ENCODE peak calls at places on chromosomes 6 and 20, in nine cellular contexts. One of them, this sample, is unnamed.

GRCh38 chr20:61556116-61556515 is 304.1 kb downstream of the CDH4 start:
- DNase-seq in MV-4-11: no peak
- DNase-seq in Calu3: no peak
- DNase-seq in A172: peak
- DNase-seq in GM13977: no peak
- DNase-seq in fibroblast of pulmonary artery: peak
- DNase-seq in GM13976: no peak
- DNase-seq in stimulated activated CD8-positive, alpha-beta memory T cell treated with anti-CD3 and anti-CD28 coated beads, Interleukin-7, amount 100 ng/mL, for 4 hours: no peak
- DNase-seq in BJ: peak
- DNase-seq in this sample: no peak

GRCh38 chr6:63844287-63844686 is 208.7 kb downstream of the PHF3 start:
- DNase-seq in MV-4-11: no peak
- DNase-seq in Calu3: no peak
- DNase-seq in A172: no peak
- DNase-seq in GM13977: no peak
- DNase-seq in fibroblast of pulmonary artery: peak
- DNase-seq in GM13976: no peak
- DNase-seq in stimulated activated CD8-positive, alpha-beta memory T cell treated with anti-CD3 and anti-CD28 coated beads, Interleukin-7, amount 100 ng/mL, for 4 hours: no peak
- DNase-seq in BJ: no peak
- DNase-seq in this sample: no peak

GRCh38 chr6:111566873-111567517 is 38.7 kb downstream of the TRAF3IP2 start:
- DNase-seq in MV-4-11: no peak
- DNase-seq in Calu3: no peak
- DNase-seq in A172: peak
- DNase-seq in GM13977: no peak
- DNase-seq in fibroblast of pulmonary artery: peak
- DNase-seq in GM13976: no peak
- DNase-seq in stimulated activated CD8-positive, alpha-beta memory T cell treated with anti-CD3 and anti-CD28 coated beads, Interleukin-7, amount 100 ng/mL, for 4 hours: no peak
- DNase-seq in BJ: no peak
- DNase-seq in this sample: no peak

GRCh38 chr20:21202284-21202683 is 76.4 kb downstream of the KIZ start:
- DNase-seq in MV-4-11: no peak
- DNase-seq in Calu3: no peak
- DNase-seq in A172: peak
- DNase-seq in GM13977: no peak
- DNase-seq in fibroblast of pulmonary artery: peak
- DNase-seq in GM13976: no peak
- DNase-seq in stimulated activated CD8-positive, alpha-beta memory T cell treated with anti-CD3 and anti-CD28 coated beads, Interleukin-7, amount 100 ng/mL, for 4 hours: no peak
- DNase-seq in BJ: no peak
- DNase-seq in this sample: no peak

GRCh38 chr6:2959909-2960719 is 11.3 kb downstream of the SERPINB6 start:
- DNase-seq in MV-4-11: no peak
- DNase-seq in Calu3: peak
- DNase-seq in A172: peak
- DNase-seq in GM13977: no peak
- DNase-seq in fibroblast of pulmonary artery: peak
- DNase-seq in GM13976: no peak
- DNase-seq in stimulated activated CD8-positive, alpha-beta memory T cell treated with anti-CD3 and anti-CD28 coated beads, Interleukin-7, amount 100 ng/mL, for 4 hours: no peak
- DNase-seq in BJ: peak
- DNase-seq in this sample: no peak

GRCh38 chr6:141562181-141562800 is 570.4 kb upstream of the GJE1 start:
- DNase-seq in MV-4-11: peak
- DNase-seq in Calu3: peak
- DNase-seq in A172: peak
- DNase-seq in GM13977: peak
- DNase-seq in fibroblast of pulmonary artery: no peak
- DNase-seq in GM13976: no peak
- DNase-seq in stimulated activated CD8-positive, alpha-beta memory T cell treated with anti-CD3 and anti-CD28 coated beads, Interleukin-7, amount 100 ng/mL, for 4 hours: peak
- DNase-seq in BJ: no peak
- DNase-seq in this sample: no peak

GRCh38 chr6:153150400-153150766 is 19.3 kb upstream of the RGS17 start:
- DNase-seq in MV-4-11: no peak
- DNase-seq in Calu3: no peak
- DNase-seq in A172: no peak
- DNase-seq in GM13977: no peak
- DNase-seq in fibroblast of pulmonary artery: no peak
- DNase-seq in GM13976: no peak
- DNase-seq in stimulated activated CD8-positive, alpha-beta memory T cell treated with anti-CD3 and anti-CD28 coated beads, Interleukin-7, amount 100 ng/mL, for 4 hours: no peak
- DNase-seq in BJ: no peak
- DNase-seq in this sample: no peak

GRCh38 chr6:142387997-142388815 is 86.4 kb downstream of the ADGRG6 start:
- DNase-seq in MV-4-11: peak
- DNase-seq in Calu3: no peak
- DNase-seq in A172: peak
- DNase-seq in GM13977: peak
- DNase-seq in fibroblast of pulmonary artery: peak
- DNase-seq in GM13976: no peak
- DNase-seq in stimulated activated CD8-positive, alpha-beta memory T cell treated with anti-CD3 and anti-CD28 coated beads, Interleukin-7, amount 100 ng/mL, for 4 hours: no peak
- DNase-seq in BJ: no peak
- DNase-seq in this sample: peak

GRCh38 chr6:16712931-16713484 is 48.3 kb downstream of the ATXN1 start:
- DNase-seq in MV-4-11: peak
- DNase-seq in Calu3: peak
- DNase-seq in A172: peak
- DNase-seq in GM13977: no peak
- DNase-seq in fibroblast of pulmonary artery: peak
- DNase-seq in GM13976: peak
- DNase-seq in stimulated activated CD8-positive, alpha-beta memory T cell treated with anti-CD3 and anti-CD28 coated beads, Interleukin-7, amount 100 ng/mL, for 4 hours: no peak
- DNase-seq in BJ: peak
- DNase-seq in this sample: peak

GRCh38 chr6:119339941-119340456 is 9.6 kb downstream of the MAN1A1 start:
- DNase-seq in MV-4-11: peak
- DNase-seq in Calu3: no peak
- DNase-seq in A172: no peak
- DNase-seq in GM13977: no peak
- DNase-seq in fibroblast of pulmonary artery: no peak
- DNase-seq in GM13976: no peak
- DNase-seq in stimulated activated CD8-positive, alpha-beta memory T cell treated with anti-CD3 and anti-CD28 coated beads, Interleukin-7, amount 100 ng/mL, for 4 hours: no peak
- DNase-seq in BJ: no peak
- DNase-seq in this sample: no peak

GRCh38 chr6:31042801-31043200 is 32.5 kb downstream of the MUC22 start:
- DNase-seq in MV-4-11: peak
- DNase-seq in Calu3: peak
- DNase-seq in A172: no peak
- DNase-seq in GM13977: no peak
- DNase-seq in fibroblast of pulmonary artery: peak
- DNase-seq in GM13976: peak
- DNase-seq in stimulated activated CD8-positive, alpha-beta memory T cell treated with anti-CD3 and anti-CD28 coated beads, Interleukin-7, amount 100 ng/mL, for 4 hours: no peak
- DNase-seq in BJ: no peak
- DNase-seq in this sample: no peak

GRCh38 chr6:167130712-167131684 is 8.1 kb downstream of the CCR6 start:
- DNase-seq in MV-4-11: no peak
- DNase-seq in Calu3: no peak
- DNase-seq in A172: no peak
- DNase-seq in GM13977: peak
- DNase-seq in fibroblast of pulmonary artery: no peak
- DNase-seq in GM13976: peak
- DNase-seq in stimulated activated CD8-positive, alpha-beta memory T cell treated with anti-CD3 and anti-CD28 coated beads, Interleukin-7, amount 100 ng/mL, for 4 hours: no peak
- DNase-seq in BJ: no peak
- DNase-seq in this sample: peak

GRCh38 chr6:16769131-16769985 is 8.1 kb upstream of the ATXN1 start:
- DNase-seq in MV-4-11: peak
- DNase-seq in Calu3: peak
- DNase-seq in A172: peak
- DNase-seq in GM13977: no peak
- DNase-seq in fibroblast of pulmonary artery: peak
- DNase-seq in GM13976: no peak
- DNase-seq in stimulated activated CD8-positive, alpha-beta memory T cell treated with anti-CD3 and anti-CD28 coated beads, Interleukin-7, amount 100 ng/mL, for 4 hours: peak
- DNase-seq in BJ: peak
- DNase-seq in this sample: peak

GRCh38 chr6:40336986-40337780 is 250.0 kb downstream of the LRFN2 start:
- DNase-seq in MV-4-11: no peak
- DNase-seq in Calu3: no peak
- DNase-seq in A172: no peak
- DNase-seq in GM13977: no peak
- DNase-seq in fibroblast of pulmonary artery: no peak
- DNase-seq in GM13976: no peak
- DNase-seq in stimulated activated CD8-positive, alpha-beta memory T cell treated with anti-CD3 and anti-CD28 coated beads, Interleukin-7, amount 100 ng/mL, for 4 hours: no peak
- DNase-seq in BJ: no peak
- DNase-seq in this sample: no peak

GRCh38 chr6:11692451-11693376 is 85.9 kb downstream of the ADTRP start:
- DNase-seq in MV-4-11: peak
- DNase-seq in Calu3: no peak
- DNase-seq in A172: no peak
- DNase-seq in GM13977: no peak
- DNase-seq in fibroblast of pulmonary artery: no peak
- DNase-seq in GM13976: no peak
- DNase-seq in stimulated activated CD8-positive, alpha-beta memory T cell treated with anti-CD3 and anti-CD28 coated beads, Interleukin-7, amount 100 ng/mL, for 4 hours: no peak
- DNase-seq in BJ: no peak
- DNase-seq in this sample: no peak

GRCh38 chr6:100464910-100465700 is at the start of gene SIM1:
- DNase-seq in MV-4-11: peak
- DNase-seq in Calu3: no peak
- DNase-seq in A172: no peak
- DNase-seq in GM13977: peak
- DNase-seq in fibroblast of pulmonary artery: peak
- DNase-seq in GM13976: peak
- DNase-seq in stimulated activated CD8-positive, alpha-beta memory T cell treated with anti-CD3 and anti-CD28 coated beads, Interleukin-7, amount 100 ng/mL, for 4 hours: no peak
- DNase-seq in BJ: peak
- DNase-seq in this sample: peak

GRCh38 chr6:53735896-53736295 is 58.9 kb upstream of the LRRC1 start:
- DNase-seq in MV-4-11: no peak
- DNase-seq in Calu3: no peak
- DNase-seq in A172: no peak
- DNase-seq in GM13977: no peak
- DNase-seq in fibroblast of pulmonary artery: no peak
- DNase-seq in GM13976: no peak
- DNase-seq in stimulated activated CD8-positive, alpha-beta memory T cell treated with anti-CD3 and anti-CD28 coated beads, Interleukin-7, amount 100 ng/mL, for 4 hours: peak
- DNase-seq in BJ: no peak
- DNase-seq in this sample: no peak

GRCh38 chr6:19472168-19472567 is 365.0 kb upstream of the ID4 start:
- DNase-seq in MV-4-11: peak
- DNase-seq in Calu3: peak
- DNase-seq in A172: peak
- DNase-seq in GM13977: no peak
- DNase-seq in fibroblast of pulmonary artery: peak
- DNase-seq in GM13976: no peak
- DNase-seq in stimulated activated CD8-positive, alpha-beta memory T cell treated with anti-CD3 and anti-CD28 coated beads, Interleukin-7, amount 100 ng/mL, for 4 hours: no peak
- DNase-seq in BJ: peak
- DNase-seq in this sample: no peak

GRCh38 chr6:163813979-163814493 is 399.5 kb downstream of the QKI start:
- DNase-seq in MV-4-11: peak
- DNase-seq in Calu3: no peak
- DNase-seq in A172: no peak
- DNase-seq in GM13977: no peak
- DNase-seq in fibroblast of pulmonary artery: no peak
- DNase-seq in GM13976: no peak
- DNase-seq in stimulated activated CD8-positive, alpha-beta memory T cell treated with anti-CD3 and anti-CD28 coated beads, Interleukin-7, amount 100 ng/mL, for 4 hours: no peak
- DNase-seq in BJ: no peak
- DNase-seq in this sample: no peak

GRCh38 chr6:123022980-123023379 is 26.9 kb downstream of the CLVS2 start:
- DNase-seq in MV-4-11: peak
- DNase-seq in Calu3: no peak
- DNase-seq in A172: peak
- DNase-seq in GM13977: no peak
- DNase-seq in fibroblast of pulmonary artery: peak
- DNase-seq in GM13976: no peak
- DNase-seq in stimulated activated CD8-positive, alpha-beta memory T cell treated with anti-CD3 and anti-CD28 coated beads, Interleukin-7, amount 100 ng/mL, for 4 hours: no peak
- DNase-seq in BJ: no peak
- DNase-seq in this sample: no peak

GRCh38 chr6:82143041-82143481 is 104.5 kb downstream of the IBTK start:
- DNase-seq in MV-4-11: no peak
- DNase-seq in Calu3: no peak
- DNase-seq in A172: no peak
- DNase-seq in GM13977: no peak
- DNase-seq in fibroblast of pulmonary artery: no peak
- DNase-seq in GM13976: no peak
- DNase-seq in stimulated activated CD8-positive, alpha-beta memory T cell treated with anti-CD3 and anti-CD28 coated beads, Interleukin-7, amount 100 ng/mL, for 4 hours: no peak
- DNase-seq in BJ: peak
- DNase-seq in this sample: no peak

GRCh38 chr6:104449918-104450317 is 409.8 kb downstream of the HACE1 start:
- DNase-seq in MV-4-11: no peak
- DNase-seq in Calu3: no peak
- DNase-seq in A172: no peak
- DNase-seq in GM13977: no peak
- DNase-seq in fibroblast of pulmonary artery: no peak
- DNase-seq in GM13976: no peak
- DNase-seq in stimulated activated CD8-positive, alpha-beta memory T cell treated with anti-CD3 and anti-CD28 coated beads, Interleukin-7, amount 100 ng/mL, for 4 hours: no peak
- DNase-seq in BJ: no peak
- DNase-seq in this sample: no peak

GRCh38 chr6:3319801-3320200 is 61.1 kb downstream of the PSMG4 start:
- DNase-seq in MV-4-11: no peak
- DNase-seq in Calu3: no peak
- DNase-seq in A172: no peak
- DNase-seq in GM13977: no peak
- DNase-seq in fibroblast of pulmonary artery: no peak
- DNase-seq in GM13976: no peak
- DNase-seq in stimulated activated CD8-positive, alpha-beta memory T cell treated with anti-CD3 and anti-CD28 coated beads, Interleukin-7, amount 100 ng/mL, for 4 hours: no peak
- DNase-seq in BJ: no peak
- DNase-seq in this sample: no peak

GRCh38 chr6:106380407-106380806 is 19.9 kb downstream of the CRYBG1 start:
- DNase-seq in MV-4-11: no peak
- DNase-seq in Calu3: no peak
- DNase-seq in A172: no peak
- DNase-seq in GM13977: no peak
- DNase-seq in fibroblast of pulmonary artery: no peak
- DNase-seq in GM13976: no peak
- DNase-seq in stimulated activated CD8-positive, alpha-beta memory T cell treated with anti-CD3 and anti-CD28 coated beads, Interleukin-7, amount 100 ng/mL, for 4 hours: no peak
- DNase-seq in BJ: no peak
- DNase-seq in this sample: no peak

GRCh38 chr20:37244572-37244957 is 17.0 kb downstream of the GHRH start:
- DNase-seq in MV-4-11: no peak
- DNase-seq in Calu3: no peak
- DNase-seq in A172: no peak
- DNase-seq in GM13977: no peak
- DNase-seq in fibroblast of pulmonary artery: no peak
- DNase-seq in GM13976: no peak
- DNase-seq in stimulated activated CD8-positive, alpha-beta memory T cell treated with anti-CD3 and anti-CD28 coated beads, Interleukin-7, amount 100 ng/mL, for 4 hours: no peak
- DNase-seq in BJ: no peak
- DNase-seq in this sample: no peak

GRCh38 chr6:74519172-74519571 is 686.7 kb downstream of the COL12A1 start:
- DNase-seq in MV-4-11: peak
- DNase-seq in Calu3: no peak
- DNase-seq in A172: peak
- DNase-seq in GM13977: no peak
- DNase-seq in fibroblast of pulmonary artery: peak
- DNase-seq in GM13976: no peak
- DNase-seq in stimulated activated CD8-positive, alpha-beta memory T cell treated with anti-CD3 and anti-CD28 coated beads, Interleukin-7, amount 100 ng/mL, for 4 hours: no peak
- DNase-seq in BJ: peak
- DNase-seq in this sample: no peak

GRCh38 chr6:105135907-105136432 is 43.8 kb downstream of the POPDC3 start:
- DNase-seq in MV-4-11: no peak
- DNase-seq in Calu3: no peak
- DNase-seq in A172: no peak
- DNase-seq in GM13977: peak
- DNase-seq in fibroblast of pulmonary artery: peak
- DNase-seq in GM13976: no peak
- DNase-seq in stimulated activated CD8-positive, alpha-beta memory T cell treated with anti-CD3 and anti-CD28 coated beads, Interleukin-7, amount 100 ng/mL, for 4 hours: no peak
- DNase-seq in BJ: no peak
- DNase-seq in this sample: no peak

GRCh38 chr20:58692579-58693225 is at the start of gene NPEPL1:
- DNase-seq in MV-4-11: peak
- DNase-seq in Calu3: peak
- DNase-seq in A172: no peak
- DNase-seq in GM13977: peak
- DNase-seq in fibroblast of pulmonary artery: peak
- DNase-seq in GM13976: peak
- DNase-seq in stimulated activated CD8-positive, alpha-beta memory T cell treated with anti-CD3 and anti-CD28 coated beads, Interleukin-7, amount 100 ng/mL, for 4 hours: peak
- DNase-seq in BJ: no peak
- DNase-seq in this sample: peak

GRCh38 chr6:37524025-37524647 is 24.4 kb upstream of the CCDC167 start:
- DNase-seq in MV-4-11: no peak
- DNase-seq in Calu3: peak
- DNase-seq in A172: no peak
- DNase-seq in GM13977: no peak
- DNase-seq in fibroblast of pulmonary artery: peak
- DNase-seq in GM13976: no peak
- DNase-seq in stimulated activated CD8-positive, alpha-beta memory T cell treated with anti-CD3 and anti-CD28 coated beads, Interleukin-7, amount 100 ng/mL, for 4 hours: no peak
- DNase-seq in BJ: no peak
- DNase-seq in this sample: no peak

GRCh38 chr6:72811971-72812421 is 190.1 kb downstream of the KCNQ5 start:
- DNase-seq in MV-4-11: no peak
- DNase-seq in Calu3: no peak
- DNase-seq in A172: peak
- DNase-seq in GM13977: no peak
- DNase-seq in fibroblast of pulmonary artery: peak
- DNase-seq in GM13976: no peak
- DNase-seq in stimulated activated CD8-positive, alpha-beta memory T cell treated with anti-CD3 and anti-CD28 coated beads, Interleukin-7, amount 100 ng/mL, for 4 hours: no peak
- DNase-seq in BJ: peak
- DNase-seq in this sample: no peak

GRCh38 chr6:168210239-168211107 is 109.1 kb downstream of the DACT2 start:
- DNase-seq in MV-4-11: no peak
- DNase-seq in Calu3: no peak
- DNase-seq in A172: no peak
- DNase-seq in GM13977: no peak
- DNase-seq in fibroblast of pulmonary artery: no peak
- DNase-seq in GM13976: no peak
- DNase-seq in stimulated activated CD8-positive, alpha-beta memory T cell treated with anti-CD3 and anti-CD28 coated beads, Interleukin-7, amount 100 ng/mL, for 4 hours: no peak
- DNase-seq in BJ: no peak
- DNase-seq in this sample: no peak

This sample was measured in GM06990.